ENCODE peak calls at places on chromosomes 4 and X, in five cellular contexts. One of them, this sample, is unnamed.

GRCh38 chrX:130171446-130172126 is at the start of gene RAB33A:
- DNase-seq in BE2C: peak; percentile 45
- DNase-seq in right lobe of liver: no peak
- DNase-seq in cardiac fibroblast: peak; percentile 21
- DNase-seq in AG09309: no peak
- DNase-seq in this sample: peak; percentile 24

GRCh38 chr4:9762823-9763475 is 18.5 kb upstream of the DRD5 start:
- DNase-seq in BE2C: peak; percentile 44
- DNase-seq in right lobe of liver: no peak
- DNase-seq in AG09309: peak; percentile 25
- DNase-seq in cardiac fibroblast: peak; percentile 87
- DNase-seq in this sample: peak; percentile 39

GRCh38 chrX:81377329-81377728 is 175.4 kb downstream of the SH3BGRL start:
- DNase-seq in right lobe of liver: no peak
- DNase-seq in cardiac fibroblast: peak; percentile 47
- DNase-seq in BE2C: no peak
- DNase-seq in AG09309: peak; percentile 7
- DNase-seq in this sample: peak; percentile 32

GRCh38 chrX:110173192-110174175 is 144.4 kb downstream of the AMMECR1 start:
- DNase-seq in BE2C: no peak
- DNase-seq in right lobe of liver: no peak
- DNase-seq in cardiac fibroblast: peak; percentile 22
- DNase-seq in AG09309: no peak
- DNase-seq in this sample: no peak

GRCh38 chrX:150805736-150806135 is 92.7 kb downstream of the CD99L2 start:
- DNase-seq in AG09309: no peak
- DNase-seq in right lobe of liver: no peak
- DNase-seq in BE2C: no peak
- DNase-seq in cardiac fibroblast: no peak
- DNase-seq in this sample: peak; percentile 63

GRCh38 chr4:183493246-183493645 is 11.6 kb upstream of the ING2 start:
- DNase-seq in cardiac fibroblast: no peak
- DNase-seq in AG09309: no peak
- DNase-seq in BE2C: no peak
- DNase-seq in right lobe of liver: no peak
- DNase-seq in this sample: no peak

GRCh38 chrX:75547137-75547536 is 24.3 kb upstream of the ZDHHC15 start:
- DNase-seq in AG09309: no peak
- DNase-seq in right lobe of liver: no peak
- DNase-seq in BE2C: no peak
- DNase-seq in cardiac fibroblast: no peak
- DNase-seq in this sample: no peak

GRCh38 chrX:129144172-129145038 is 378.9 kb downstream of the SMARCA1 start:
- DNase-seq in AG09309: no peak
- DNase-seq in right lobe of liver: no peak
- DNase-seq in BE2C: no peak
- DNase-seq in cardiac fibroblast: no peak
- DNase-seq in this sample: no peak

GRCh38 chr4:16505726-16506125 is 279.5 kb upstream of the TAPT1 start:
- DNase-seq in right lobe of liver: no peak
- DNase-seq in AG09309: no peak
- DNase-seq in cardiac fibroblast: peak; percentile 46
- DNase-seq in BE2C: peak; percentile 26
- DNase-seq in this sample: peak; percentile 6
- H3K4me3 ChIP-seq in right lobe of liver: no peak overlapping the region
- H3K4me3 ChIP-seq in AG09309: no peak overlapping the region
- H3K4me3 ChIP-seq in cardiac fibroblast: no peak overlapping the region
- H3K4me3 ChIP-seq in BE2C: no peak overlapping the region
- H3K4me3 ChIP-seq in this sample: no peak overlapping the region

DNA sequence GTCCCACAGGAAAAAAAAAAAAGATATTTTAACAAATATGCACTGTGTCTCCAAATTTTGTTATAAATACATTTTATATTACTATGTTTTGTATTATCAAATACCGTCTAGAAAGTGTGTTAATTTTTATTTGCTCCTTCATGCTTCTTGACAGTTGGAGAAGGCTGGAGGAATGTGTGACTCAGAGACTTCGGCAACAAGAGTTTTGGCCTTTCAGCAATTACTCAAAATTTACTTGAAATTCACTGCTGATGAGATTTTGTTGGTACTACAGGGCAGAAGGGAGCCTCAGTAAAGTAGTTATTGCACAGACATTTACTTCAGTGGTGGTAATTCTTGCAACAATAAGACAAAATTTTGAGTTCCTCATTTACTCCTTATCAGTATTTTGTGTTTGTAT is 2164.0 kb downstream of the PCDH7 start:
- DNase-seq in AG09309: no peak
- DNase-seq in right lobe of liver: no peak
- DNase-seq in cardiac fibroblast: peak; percentile 40
- DNase-seq in BE2C: no peak
- DNase-seq in this sample: peak; percentile 2
- TF ChIP-seq CTCF in AG09309: no peak
- TF ChIP-seq CTCF in right lobe of liver: no peak
- TF ChIP-seq CTCF in cardiac fibroblast: no peak
- TF ChIP-seq CTCF in BE2C: no peak
- TF ChIP-seq CTCF in this sample: no peak

DNA sequence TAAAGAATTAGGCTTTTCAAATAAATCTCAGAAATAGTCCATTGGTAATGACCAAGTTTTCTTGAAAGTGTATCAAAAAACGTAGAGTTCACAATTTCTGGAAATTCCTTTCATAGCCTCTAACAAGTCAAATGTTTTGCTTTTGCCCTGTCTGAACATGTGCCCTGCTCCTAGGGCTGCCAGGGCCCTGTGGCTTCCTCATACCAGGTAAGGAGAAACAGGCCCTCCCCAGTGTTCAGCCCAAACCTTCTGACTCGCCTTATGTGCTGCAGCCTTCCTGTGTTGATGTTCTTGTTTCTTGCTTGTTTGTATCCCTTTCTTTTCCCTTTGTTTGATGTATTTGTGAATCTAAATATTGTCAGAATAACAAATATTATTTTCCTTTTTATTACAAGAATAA is 146.1 kb upstream of the PACRGL start:
- DNase-seq in cardiac fibroblast: no peak
- DNase-seq in BE2C: no peak
- DNase-seq in right lobe of liver: no peak
- DNase-seq in AG09309: no peak
- DNase-seq in this sample: no peak
- H3K4me3 ChIP-seq in cardiac fibroblast: no peak overlapping the region
- H3K4me3 ChIP-seq in BE2C: no peak overlapping the region
- H3K4me3 ChIP-seq in right lobe of liver: no peak overlapping the region
- H3K4me3 ChIP-seq in AG09309: no peak overlapping the region
- H3K4me3 ChIP-seq in this sample: no peak overlapping the region

GRCh38 chr4:39232100-39232499 is 49.8 kb downstream of the WDR19 start:
- DNase-seq in AG09309: no peak
- DNase-seq in BE2C: no peak
- DNase-seq in cardiac fibroblast: no peak
- DNase-seq in right lobe of liver: peak; percentile 73
- DNase-seq in this sample: no peak
- TF ChIP-seq CTCF in AG09309: no peak
- TF ChIP-seq CTCF in BE2C: no peak
- TF ChIP-seq CTCF in cardiac fibroblast: no peak
- TF ChIP-seq CTCF in right lobe of liver: no peak
- TF ChIP-seq CTCF in this sample: no peak

DNA sequence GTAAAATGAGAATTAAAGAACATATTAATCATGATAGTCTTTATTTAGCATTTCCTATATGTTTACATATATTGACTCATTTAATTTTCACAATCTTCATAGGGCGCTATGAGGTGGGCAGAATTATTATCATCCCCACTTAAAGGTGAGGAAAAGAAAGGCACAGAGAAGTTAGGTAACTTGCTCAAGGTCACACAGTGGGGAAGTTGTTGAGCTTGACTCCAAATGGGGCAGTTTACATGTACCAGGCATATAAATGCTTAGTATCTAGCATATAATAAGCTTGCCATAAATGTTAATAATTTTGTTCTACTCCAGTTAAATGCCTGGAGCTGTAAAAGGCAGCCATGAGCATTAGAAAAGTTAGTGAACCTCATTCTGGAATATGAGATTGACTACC is 1.5 kb downstream of the CMC4 start:
- DNase-seq in AG09309: no peak
- DNase-seq in right lobe of liver: no peak
- DNase-seq in cardiac fibroblast: no peak
- DNase-seq in BE2C: no peak
- DNase-seq in this sample: no peak
- H3K4me3 ChIP-seq in AG09309: no peak overlapping the region
- H3K4me3 ChIP-seq in right lobe of liver: peak overlapping the region; percentile 62
- H3K4me3 ChIP-seq in cardiac fibroblast: peak overlapping the region; percentile 58
- H3K4me3 ChIP-seq in BE2C: peak overlapping the region; percentile 76
- H3K4me3 ChIP-seq in this sample: peak overlapping the region; percentile 69

GRCh38 chr4:118395057-118395679 is 42.4 kb upstream of the PRSS12 start:
- DNase-seq in BE2C: no peak
- DNase-seq in AG09309: no peak
- DNase-seq in cardiac fibroblast: no peak
- DNase-seq in right lobe of liver: no peak
- DNase-seq in this sample: no peak
- TF ChIP-seq CTCF in BE2C: no peak
- TF ChIP-seq CTCF in AG09309: no peak
- TF ChIP-seq CTCF in cardiac fibroblast: no peak
- TF ChIP-seq CTCF in right lobe of liver: no peak
- TF ChIP-seq CTCF in this sample: no peak

DNA sequence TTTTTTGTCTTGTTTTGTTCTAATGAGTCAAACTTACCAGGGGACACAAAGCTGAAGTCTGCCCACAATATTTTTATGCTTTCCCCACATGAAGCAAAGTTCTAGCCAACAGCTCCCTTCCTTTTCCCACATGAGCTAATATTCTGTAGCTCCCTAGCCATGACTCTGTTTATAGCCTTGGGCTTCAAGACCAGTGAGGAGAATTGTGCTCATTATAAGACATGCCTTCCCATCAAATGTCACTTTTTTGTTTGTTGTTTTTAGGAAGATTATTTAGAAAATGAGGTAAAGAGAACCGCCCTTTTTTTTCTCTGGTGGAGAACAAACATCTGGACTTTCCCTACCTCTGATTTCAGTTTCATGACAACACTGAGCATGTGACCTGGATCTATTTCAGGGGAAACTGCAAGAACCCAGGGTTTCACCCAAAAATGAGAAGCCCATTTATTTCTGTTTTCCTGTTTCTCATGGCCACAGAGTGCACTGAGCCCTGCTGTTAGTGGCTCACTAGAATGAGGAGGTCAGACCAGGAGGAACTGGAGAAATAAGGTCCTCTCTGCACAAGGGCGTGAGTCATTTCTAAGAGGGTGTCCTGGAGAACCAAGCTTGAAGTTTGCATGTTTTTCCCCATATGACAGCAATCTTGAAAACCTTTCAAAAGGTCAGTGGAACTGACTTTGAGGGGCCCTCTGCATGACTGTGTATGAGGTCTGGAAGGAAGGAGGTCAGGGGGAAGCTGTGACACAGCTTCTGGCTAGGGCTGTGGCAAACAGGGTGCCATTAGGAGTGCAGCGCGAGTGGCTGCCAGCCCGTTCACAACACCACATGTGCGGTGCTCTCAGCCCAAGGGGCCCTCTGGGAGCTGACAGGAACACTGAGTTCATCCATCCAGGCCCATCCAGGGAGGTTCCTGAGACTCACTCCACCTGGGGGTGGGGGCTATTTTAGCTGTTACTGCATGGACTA is 55.1 kb downstream of the CHST7 start:
- DNase-seq in right lobe of liver: no peak
- DNase-seq in BE2C: no peak
- DNase-seq in AG09309: no peak
- DNase-seq in cardiac fibroblast: peak; percentile 58
- DNase-seq in this sample: peak; percentile 60
- H3K4me3 ChIP-seq in right lobe of liver: no peak overlapping the region
- H3K4me3 ChIP-seq in BE2C: no peak overlapping the region
- H3K4me3 ChIP-seq in AG09309: no peak overlapping the region
- H3K4me3 ChIP-seq in cardiac fibroblast: no peak overlapping the region
- H3K4me3 ChIP-seq in this sample: no peak overlapping the region

DNA sequence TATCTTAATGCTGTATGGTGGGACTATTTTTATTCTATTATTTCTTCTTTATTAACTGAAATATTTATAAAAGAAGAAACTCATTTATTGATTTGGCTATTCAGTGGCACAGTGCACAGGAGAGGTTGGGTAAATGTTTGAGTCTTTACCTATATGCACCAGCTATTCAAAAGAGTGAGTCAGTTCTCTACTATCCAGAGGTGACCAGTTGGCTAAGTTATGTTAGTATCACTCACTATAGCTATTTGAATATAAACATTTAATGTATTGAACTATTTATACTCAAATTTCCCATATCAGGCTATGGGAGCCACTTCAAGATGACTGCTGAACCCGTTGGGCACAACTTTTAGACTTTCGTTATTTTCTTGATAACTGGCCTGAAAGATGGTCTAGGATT is 106.1 kb upstream of the VEGFC start:
- DNase-seq in BE2C: no peak
- DNase-seq in cardiac fibroblast: no peak
- DNase-seq in right lobe of liver: no peak
- DNase-seq in AG09309: no peak
- DNase-seq in this sample: no peak
- TF ChIP-seq CTCF in BE2C: no peak
- TF ChIP-seq CTCF in cardiac fibroblast: no peak
- TF ChIP-seq CTCF in right lobe of liver: no peak
- TF ChIP-seq CTCF in AG09309: no peak
- TF ChIP-seq CTCF in this sample: no peak

GRCh38 chr4:83013931-83014330 is 3.3 kb upstream of the LIN54 start:
- DNase-seq in BE2C: no peak
- DNase-seq in cardiac fibroblast: no peak
- DNase-seq in AG09309: no peak
- DNase-seq in right lobe of liver: no peak
- DNase-seq in this sample: no peak
- H3K4me3 ChIP-seq in BE2C: peak overlapping the region; percentile 80
- H3K4me3 ChIP-seq in cardiac fibroblast: no peak overlapping the region
- H3K4me3 ChIP-seq in AG09309: no peak overlapping the region
- H3K4me3 ChIP-seq in right lobe of liver: no peak overlapping the region
- H3K4me3 ChIP-seq in this sample: no peak overlapping the region

This sample was measured in fibroblast of villous mesenchyme.